ENCODE peak calls at places on chromosomes 2 and 18, in four cellular contexts. E is mesendoderm, O is endothelial cell, Y is amniotic stem cell. A is an unnamed sample.

GRCh38 chr2:157182204-157182709 is 75.2 kb upstream of the GALNT5 start:
- DNase-seq in E (no peak), O (no peak), Y (no peak), A (no peak)

GRCh38 chr2:160719116-160719515 is 225.5 kb upstream of the RBMS1 start:
- DNase-seq in Y (no peak), O (no peak), E (peak; percentile 57), A (no peak)

GRCh38 chr2:42492691-42493467 is 903 bp downstream of the KCNG3 start:
- DNase-seq in Y (no peak), E (peak; percentile 80), O (peak; percentile 30), A (peak; percentile 71)

GRCh38 chr2:13584020-13584419 is 867.3 kb downstream of the TRIB2 start:
- DNase-seq in Y (no peak), O (no peak), E (no peak), A (no peak)

GRCh38 chr2:109612991-109613921 is 510 bp downstream of the SEPTIN10 start:
- DNase-seq in Y (no peak), E (peak; percentile 71), O (peak; percentile 58), A (peak; percentile 66)

GRCh38 chr18:10140928-10141327 is 227.1 kb downstream of the VAPA start:
- DNase-seq in O (no peak), Y (no peak), E (no peak), A (peak; percentile 44)

GRCh38 chr2:95349568-95350319 is 52.6 kb downstream of the KCNIP3 start:
- DNase-seq in E (no peak), Y (no peak), O (no peak), A (no peak)

GRCh38 chr2:28544915-28545589 is 49.2 kb downstream of the PLB1 start:
- DNase-seq in E (peak; percentile 81), O (no peak), Y (no peak), A (peak; percentile 36)

GRCh38 chr2:105361132-105361889 is 24.0 kb downstream of the C2orf49 start:
- DNase-seq in E (no peak), O (no peak), Y (no peak), A (no peak)

A was measured in ELF-1.